ENCODE peak calls at places on chromosomes 6 and 20, in six cellular contexts. C is stimulated activated CD4-positive, alpha-beta T cell treated with anti-CD3 and anti-CD28 coated beads, Interleukin-4, amount 100 ng/mL, for 24 hours; A is tibial artery; Y is lower lobe of right lung; P is erythroblast; B is tibial nerve. L is an unnamed sample.

GRCh38 chr6:117414770-117415169 is 11.0 kb downstream of the ROS1 start:
- DNase-seq in C (no peak), A (no peak), Y (no peak), P (no peak), B (no peak), L (no peak)

GRCh38 chr20:53208110-53208908 is 236.2 kb downstream of the TSHZ2 start:
- DNase-seq in C (peak), A (no peak), Y (no peak), P (peak), B (no peak), L (no peak)

GRCh38 chr6:164039954-164040375 is 625.4 kb downstream of the QKI start:
- DNase-seq in C (peak), A (no peak), Y (peak), P (peak), B (no peak), L (peak)

GRCh38 chr6:157604816-157605215 is 218.2 kb upstream of the SNX9 start:
- DNase-seq in C (no peak), A (no peak), Y (no peak), P (no peak), B (no peak), L (peak)

GRCh38 chr6:162952343-162952871 is 224.6 kb downstream of the PACRG start:
- DNase-seq in C (no peak), A (no peak), Y (no peak), P (no peak), B (no peak), L (no peak)

GRCh38 chr20:2004171-2004570 is 10.3 kb upstream of the PDYN start:
- DNase-seq in C (no peak), A (no peak), Y (no peak), P (no peak), B (no peak), L (no peak)

GRCh38 chr6:157099912-157100593 is 223.3 kb downstream of the TMEM242 start:
- DNase-seq in C (peak), A (no peak), Y (no peak), P (peak), B (no peak), L (no peak)

GRCh38 chr6:129637340-129638054 is 72.5 kb downstream of the ARHGAP18 start:
- DNase-seq in C (no peak), A (no peak), Y (no peak), P (no peak), B (no peak), L (no peak)

GRCh38 chr6:159899994-159900745 is 9.4 kb downstream of the MAS1 start:
- DNase-seq in C (no peak), A (no peak), Y (no peak), P (no peak), B (no peak), L (no peak)

GRCh38 chr6:126905917-126906316 is 212.6 kb upstream of the RSPO3 start:
- DNase-seq in C (no peak), A (no peak), Y (no peak), P (no peak), B (no peak), L (no peak)

GRCh38 chr20:50717974-50718761 is 13.2 kb upstream of the PARD6B start:
- DNase-seq in C (no peak), A (no peak), Y (no peak), P (no peak), B (no peak), L (no peak)

GRCh38 chr6:4804095-4804494 is 27.9 kb downstream of the CDYL start:
- DNase-seq in C (no peak), A (no peak), Y (no peak), P (peak), B (no peak), L (no peak)

GRCh38 chr6:109795994-109796555 is 105.0 kb downstream of the FIG4 start:
- DNase-seq in C (no peak), A (no peak), Y (no peak), P (no peak), B (no peak), L (no peak)

GRCh38 chr20:58751956-58752355 is 59.4 kb downstream of the NPEPL1 start:
- DNase-seq in C (no peak), A (no peak), Y (no peak), P (no peak), B (no peak), L (no peak)

L was measured in ureter.